ENCODE peak calls at places on chromosomes 5 and 9, in four cellular contexts. F is A673, R is stomach, M is A549. S is an unnamed sample.

GRCh38 chr5:78690593-78690972 is 42.0 kb upstream of the LHFPL2 start:
- DNase-seq in F (no peak), R (no peak), M (no peak), S (no peak)

GRCh38 chr5:127332250-127332649 is 41.7 kb downstream of the MEGF10 start:
- DNase-seq in F (no peak), R (no peak), M (no peak), S (no peak)

GRCh38 chr5:11504794-11505193 is 399.5 kb downstream of the CTNND2 start:
- DNase-seq in F (peak; percentile 37), R (no peak), M (no peak), S (no peak)

GRCh38 chr5:138705007-138705406 is 48.2 kb upstream of the CTNNA1 start:
- DNase-seq in F (no peak), R (no peak), M (no peak), S (no peak)

GRCh38 chr5:141849371-141850182 is 28.6 kb downstream of the PCDH1 start:
- DNase-seq in F (peak; percentile 87), R (peak; percentile 95), M (peak; percentile 76), S (peak; percentile 83)

GRCh38 chr5:171272996-171273970 is 35.8 kb upstream of the TLX3 start:
- DNase-seq in F (no peak), R (no peak), M (peak; percentile 55), S (no peak)

GRCh38 chr9:69180670-69181069 is 6.6 kb downstream of the TJP2 start:
- DNase-seq in F (peak; percentile 72), R (peak; percentile 54), M (peak; percentile 86), S (no peak)

GRCh38 chr9:127931092-127931881 is 710 bp upstream of the PIP5KL1 start:
- DNase-seq in F (peak; percentile 59), R (no peak), M (peak; percentile 86), S (no peak)

GRCh38 chr5:96279796-96280542 is 153.1 kb downstream of the PCSK1 start:
- DNase-seq in F (no peak), R (no peak), M (peak; percentile 10), S (no peak)

GRCh38 chr9:70136632-70137031 is 93.0 kb downstream of the MAMDC2 start:
- DNase-seq in F (peak; percentile 47), R (no peak), M (no peak), S (no peak)

GRCh38 chr5:56812110-56812509 is 3.2 kb upstream of the MAP3K1 start:
- DNase-seq in F (no peak), R (no peak), M (peak; percentile 26), S (no peak)

GRCh38 chr9:136619742-136620440 is 42.8 kb upstream of the EGFL7 start:
- DNase-seq in F (no peak), R (peak; percentile 83), M (no peak), S (peak; percentile 53)

GRCh38 chr9:124783830-124784229 is 6.9 kb downstream of the OLFML2A start:
- DNase-seq in F (no peak), R (no peak), M (no peak), S (no peak)

GRCh38 chr5:93433422-93433821 is 147.6 kb downstream of the NR2F1-AS1 start:
- DNase-seq in F (no peak), R (no peak), M (peak; percentile 36), S (no peak)

GRCh38 chr5:151463137-151464029 is 16.0 kb downstream of the SLC36A1 start:
- DNase-seq in F (no peak), R (no peak), M (peak; percentile 10), S (no peak)

GRCh38 chr5:153938131-153938842 is 100.4 kb downstream of the FAM114A2 start:
- DNase-seq in F (no peak), R (no peak), M (no peak), S (no peak)

GRCh38 chr5:153941265-153941664 is 97.4 kb downstream of the FAM114A2 start:
- DNase-seq in F (no peak), R (no peak), M (no peak), S (no peak)

GRCh38 chr5:153939101-153939500 is 99.6 kb downstream of the FAM114A2 start:
- DNase-seq in F (no peak), R (no peak), M (no peak), S (no peak)

DNA sequence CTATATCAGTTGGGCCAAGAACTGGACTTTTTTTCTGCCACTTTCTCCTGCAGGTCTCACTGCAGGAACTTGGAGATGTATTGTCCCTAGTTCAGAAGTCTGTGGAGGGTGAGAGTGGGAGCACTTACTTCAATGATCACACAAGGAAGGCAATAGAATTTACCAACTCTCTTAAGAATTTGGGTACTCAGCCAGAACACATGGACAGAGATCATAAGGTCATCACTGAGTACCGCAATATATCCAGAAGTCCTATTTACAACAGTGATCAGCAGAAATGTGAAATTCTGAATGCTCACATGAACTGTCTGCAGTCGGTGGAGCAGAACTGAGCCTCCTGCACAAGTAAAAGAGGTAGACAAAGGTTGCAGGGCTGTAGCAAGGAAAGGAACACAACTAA is 101.0 kb downstream of the FAM114A2 start:
- DNase-seq in F (no peak), R (no peak), M (no peak), S (no peak)
- H3K9me3 ChIP-seq in F (peaks cover 10% of the 10 kb centered on the region), R (peaks cover 73% of the 10 kb centered on the region), M (peaks cover 28% of the 10 kb centered on the region), S (peaks cover 14% of the 10 kb centered on the region)

DNA sequence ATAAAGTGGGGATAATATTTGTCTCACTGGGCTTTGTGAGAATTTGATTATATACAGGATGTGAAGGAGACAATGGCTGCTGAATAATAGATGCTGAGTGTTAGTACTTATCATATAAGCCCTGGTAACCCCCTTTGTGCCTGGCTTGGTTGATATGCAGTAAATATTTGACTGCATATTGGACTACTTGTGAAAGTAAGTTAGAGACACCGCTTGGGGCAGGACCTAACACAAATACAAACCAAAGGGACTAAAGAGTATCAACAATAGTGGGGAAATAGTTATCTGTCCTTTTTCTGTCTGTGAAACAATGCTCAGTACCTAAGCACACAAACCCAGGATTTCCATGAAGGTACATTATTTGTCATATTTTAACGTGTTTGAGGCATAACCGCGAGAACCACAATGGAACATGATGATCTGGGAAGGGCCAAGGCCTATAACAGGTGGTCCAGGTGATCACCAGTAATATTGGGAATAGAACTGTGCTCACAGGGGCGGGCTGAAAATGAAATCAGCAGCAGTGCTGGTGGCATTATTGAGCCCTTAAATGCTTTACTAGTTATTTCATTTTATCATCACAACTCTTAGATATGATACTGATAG is 138.2 kb upstream of the SMARCA2 start:
- DNase-seq in F (no peak), R (no peak), M (no peak), S (no peak)
- H3K9me3 ChIP-seq in F (no peaks in the 10 kb centered on the region), R (no peaks in the 10 kb centered on the region), M (no peaks in the 10 kb centered on the region), S (no peaks in the 10 kb centered on the region)

GRCh38 chr5:2138896-2139295 is 256.2 kb upstream of the IRX4 start:
- DNase-seq in F (no peak), R (no peak), M (no peak), S (no peak)

GRCh38 chr5:2141254-2142000 is 258.7 kb upstream of the IRX4 start:
- DNase-seq in F (no peak), R (no peak), M (no peak), S (no peak)

GRCh38 chr5:2139478-2139877 is 256.8 kb upstream of the IRX4 start:
- DNase-seq in F (no peak), R (no peak), M (no peak), S (no peak)

GRCh38 chr5:2142456-2142954 is 259.8 kb upstream of the IRX4 start:
- DNase-seq in F (no peak), R (no peak), M (no peak), S (no peak)

GRCh38 chr5:2140501-2140900 is 257.8 kb upstream of the IRX4 start:
- DNase-seq in F (no peak), R (no peak), M (no peak), S (no peak)
- H3K9me3 ChIP-seq in F (no peaks in the 10 kb centered on the region), R (peaks cover 16% of the 10 kb centered on the region), M (no peaks in the 10 kb centered on the region), S (no peaks in the 10 kb centered on the region)

DNA sequence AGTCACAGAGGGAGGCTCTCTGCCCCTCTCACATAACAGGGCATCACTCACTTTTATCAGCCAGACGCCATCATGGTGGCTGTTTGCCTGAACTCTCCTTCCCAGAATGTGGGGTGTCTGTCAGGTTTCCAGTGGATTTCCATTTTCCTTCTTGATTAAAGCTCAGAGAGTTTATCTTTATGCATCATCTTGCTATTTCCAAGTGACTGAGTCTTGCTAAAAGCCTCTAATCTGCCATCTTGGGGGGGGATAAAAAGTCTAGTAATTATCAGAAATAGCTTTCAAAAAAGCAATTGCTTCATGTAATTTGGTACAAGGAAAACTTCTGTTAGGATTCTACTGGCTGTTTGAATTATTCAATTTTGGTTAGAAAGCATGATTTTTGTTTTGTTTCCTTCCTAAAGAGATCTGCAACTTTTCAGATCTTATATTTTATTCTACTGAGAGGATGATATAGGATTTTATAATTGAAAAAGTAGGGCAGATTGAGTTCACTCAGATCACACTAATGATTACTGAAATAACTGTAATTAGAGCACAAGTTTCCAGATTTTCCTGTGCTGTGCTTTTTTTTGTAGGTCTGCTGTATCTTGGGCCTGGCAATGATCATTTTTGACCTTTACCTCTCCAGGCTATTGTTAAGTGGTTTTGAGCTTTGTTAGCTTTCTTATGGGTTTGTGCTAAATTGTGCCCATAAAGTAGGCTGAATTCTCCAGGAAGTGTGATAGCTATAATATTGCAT is 661.5 kb downstream of the TLE4 start:
- DNase-seq in F (no peak), R (no peak), M (no peak), S (no peak)
- H3K9me3 ChIP-seq in F (no peaks in the 10 kb centered on the region), R (peaks cover 6% of the 10 kb centered on the region), M (peaks cover 5% of the 10 kb centered on the region), S (peaks cover 5% of the 10 kb centered on the region)

GRCh38 chr9:92837191-92837590 is 40.6 kb downstream of the ZNF484 start:
- DNase-seq in F (no peak), R (no peak), M (no peak), S (no peak)
- H3K9me3 ChIP-seq in F (no peaks in the 10 kb centered on the region), R (peaks cover 57% of the 10 kb centered on the region), M (peaks cover 52% of the 10 kb centered on the region), S (peaks cover 31% of the 10 kb centered on the region)

GRCh38 chr5:2936413-2936812 is 184.9 kb upstream of the IRX2 start:
- DNase-seq in F (no peak), R (no peak), M (no peak), S (no peak)
- H3K9me3 ChIP-seq in F (peaks cover 38% of the 10 kb centered on the region), R (peaks cover 13% of the 10 kb centered on the region), M (no peaks in the 10 kb centered on the region), S (peaks cover 15% of the 10 kb centered on the region)

GRCh38 chr5:178902849-178903248 is 7.1 kb downstream of the ZFP2 start:
- DNase-seq in F (no peak), R (no peak), M (no peak), S (no peak)
- H3K9me3 ChIP-seq in F (peaks cover 6% of the 10 kb centered on the region), R (peaks cover 55% of the 10 kb centered on the region), M (peaks cover 76% of the 10 kb centered on the region), S (peaks cover 5% of the 10 kb centered on the region)

GRCh38 chr5:178996156-178996555 is 1.0 kb upstream of the GRM6 start:
- DNase-seq in F (no peak), R (no peak), M (no peak), S (no peak)
- H3K9me3 ChIP-seq in F (no peaks in the 10 kb centered on the region), R (peaks cover 47% of the 10 kb centered on the region), M (peaks cover 18% of the 10 kb centered on the region), S (peaks cover 3% of the 10 kb centered on the region)

GRCh38 chr9:40928803-40929487 is 199.5 kb downstream of the FOXD4L6 start:
- DNase-seq in F (no peak), R (no peak), M (no peak), S (no peak)
- H3K9me3 ChIP-seq in F (peaks cover 14% of the 10 kb centered on the region), R (peaks cover 93% of the 10 kb centered on the region), M (peaks cover 75% of the 10 kb centered on the region), S (peaks cover 65% of the 10 kb centered on the region)